ENCODE peak calls at places on chromosomes 12 and 14, in seven cellular contexts. D, A, W, X, V, O and K are unnamed samples.
A peak's percentile ranks its signal among the peaks of the same experiment; 100 is the strongest.

GRCh38 chr14:80504781-80505180 is 293.5 kb upstream of the DIO2 start:
- DNase-seq in D (no peak), A (no peak), W (no peak), X (no peak), V (no peak), O (no peak), K (no peak)

GRCh38 chr12:84642201-84642600 is 270.4 kb downstream of the SLC6A15 start:
- DNase-seq in D (no peak), A (no peak), W (no peak), X (no peak), V (no peak), O (no peak), K (no peak)

GRCh38 chr12:91630118-91630517 is 447.5 kb upstream of the DCN start:
- DNase-seq in D (no peak), A (no peak), W (no peak), X (no peak), V (no peak), O (no peak), K (no peak)

GRCh38 chr14:99769123-99769522 is 24.1 kb upstream of the EML1 start:
- DNase-seq in D (no peak), A (no peak), W (no peak), X (no peak), V (no peak), O (no peak), K (peak; percentile 26)

GRCh38 chr12:12819752-12820311 is 6.7 kb downstream of the DDX47 start:
- DNase-seq in D (no peak), A (peak; percentile 37), W (no peak), X (no peak), V (no peak), O (no peak), K (no peak)

GRCh38 chr12:97386133-97386581 is 76.4 kb upstream of the RMST start:
- DNase-seq in D (no peak), A (no peak), W (no peak), X (no peak), V (no peak), O (no peak), K (no peak)

GRCh38 chr12:40325349-40325960 is 100.7 kb downstream of the LRRK2 start:
- DNase-seq in D (no peak), A (peak; percentile 51), W (no peak), X (peak; percentile 59), V (peak; percentile 63), O (no peak), K (no peak)

GRCh38 chr14:50040401-50040775 is 76.0 kb downstream of the VCPKMT start:
- DNase-seq in D (no peak), A (peak; percentile 76), W (no peak), X (no peak), V (peak; percentile 61), O (peak; percentile 57), K (peak; percentile 79)

GRCh38 chr12:65384240-65384639 is 105.8 kb downstream of the MSRB3 start:
- DNase-seq in D (no peak), A (no peak), W (no peak), X (no peak), V (no peak), O (no peak), K (no peak)

GRCh38 chr14:68951051-68951797 is 27.9 kb downstream of the ACTN1 start:
- DNase-seq in D (peak; percentile 87), A (peak; percentile 89), W (peak; percentile 80), X (peak; percentile 85), V (no peak), O (peak; percentile 86), K (peak; percentile 80)

GRCh38 chr12:116274552-116275375 is 2.7 kb downstream of the MED13L start:
- DNase-seq in D (no peak), A (no peak), W (no peak), X (no peak), V (no peak), O (no peak), K (no peak)

GRCh38 chr12:98733667-98734350 is 88.7 kb downstream of the APAF1 start:
- DNase-seq in D (no peak), A (no peak), W (no peak), X (no peak), V (no peak), O (no peak), K (no peak)

GRCh38 chr12:32240833-32241232 is 134.2 kb downstream of the BICD1 start:
- DNase-seq in D (no peak), A (peak; percentile 26), W (no peak), X (no peak), V (no peak), O (no peak), K (no peak)

GRCh38 chr14:31560759-31561154 is 447 bp upstream of the NUBPL start:
- DNase-seq in D (no peak), A (no peak), W (no peak), X (peak; percentile 1), V (no peak), O (no peak), K (no peak)

GRCh38 chr12:79597910-79598309 is 92.9 kb downstream of the PAWR start:
- DNase-seq in D (no peak), A (no peak), W (no peak), X (no peak), V (no peak), O (no peak), K (no peak)

GRCh38 chr12:107027304-107028053 is 40.5 kb upstream of the MTERF2 start:
- DNase-seq in D (no peak), A (peak; percentile 82), W (no peak), X (peak; percentile 52), V (no peak), O (no peak), K (no peak)

GRCh38 chr14:23054000-23054811 is 3.1 kb downstream of the CDH24 start:
- DNase-seq in D (peak; percentile 40), A (no peak), W (no peak), X (no peak), V (peak; percentile 28), O (no peak), K (no peak)

GRCh38 chr12:71888521-71888920 is 49.0 kb downstream of the TBC1D15 start:
- DNase-seq in D (no peak), A (no peak), W (no peak), X (no peak), V (no peak), O (no peak), K (no peak)

GRCh38 chr14:60164404-60164716 is 838 bp downstream of the DHRS7 start:
- DNase-seq in D (no peak), A (no peak), W (no peak), X (no peak), V (no peak), O (no peak), K (no peak)

GRCh38 chr14:60164717-60165546 is at the start of gene DHRS7:
- DNase-seq in D (peak; percentile 88), A (peak; percentile 74), W (peak; percentile 90), X (peak; percentile 51), V (peak; percentile 88), O (peak; percentile 86), K (peak; percentile 89)

GRCh38 chr14:60163741-60164140 is 1.5 kb downstream of the DHRS7 start:
- DNase-seq in D (no peak), A (no peak), W (no peak), X (no peak), V (no peak), O (no peak), K (no peak)

GRCh38 chr14:60166144-60166543 is 946 bp upstream of the DHRS7 start:
- DNase-seq in D (no peak), A (no peak), W (no peak), X (no peak), V (peak; percentile 54), O (no peak), K (no peak)

GRCh38 chr14:60165547-60165876 is 314 bp upstream of the DHRS7 start:
- DNase-seq in D (no peak), A (no peak), W (no peak), X (no peak), V (peak; percentile 24), O (no peak), K (no peak)
- H3K27ac ChIP-seq in D (peak overlapping the region; percentile 88), A (peak overlapping the region; percentile 95), W (peak overlapping the region; percentile 95), X (peak overlapping the region; percentile 91), V (peak overlapping the region; percentile 69), O (peak overlapping the region; percentile 94), K (peak overlapping the region; percentile 98)

DNA sequence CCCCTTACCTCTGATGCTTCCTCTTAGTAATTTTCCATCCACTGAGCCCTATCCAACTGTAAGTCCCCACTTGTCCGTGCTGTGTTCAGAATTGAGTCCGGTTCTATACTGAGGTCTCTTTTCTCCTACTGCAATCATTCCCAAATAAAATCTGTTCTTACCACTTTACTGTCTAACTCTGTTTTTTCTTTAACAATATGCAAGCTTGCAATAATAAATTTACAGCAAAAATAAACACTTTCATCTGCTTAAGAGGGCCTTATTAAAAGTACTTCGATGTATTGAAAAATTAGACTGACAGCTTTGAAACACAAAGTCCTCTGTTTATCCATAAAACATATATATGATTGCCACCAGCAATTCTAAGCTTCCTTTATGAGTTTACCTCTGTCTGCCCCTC is 40.1 kb upstream of the G2E3 start:
- DNase-seq in D (no peak), A (no peak), W (no peak), X (no peak), V (no peak), O (no peak), K (no peak)
- TF ChIP-seq CTCF in D (no peak), A (no peak), W (no peak), X (no peak), V (no peak), O (no peak), K (no peak)

DNA sequence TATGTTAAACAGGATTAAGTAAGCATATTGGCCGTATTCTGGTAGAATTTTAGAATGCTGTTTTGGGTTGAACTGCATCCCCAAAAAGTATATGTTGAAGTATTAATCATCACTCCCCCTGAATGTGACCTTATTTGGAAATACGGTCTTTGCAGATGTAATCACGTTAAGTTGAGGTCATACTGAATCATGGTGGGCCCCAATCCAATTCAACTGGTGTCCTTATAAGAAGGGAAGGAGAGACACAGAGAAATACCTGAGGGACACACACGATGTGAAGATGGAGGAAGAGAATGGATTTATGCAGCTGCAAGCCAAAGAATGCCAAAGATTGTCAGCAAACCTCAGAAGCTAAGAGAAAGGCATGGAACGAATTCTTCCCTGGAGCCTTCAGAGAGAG is 268.6 kb downstream of the ITPR2 start:
- DNase-seq in D (no peak), A (no peak), W (no peak), X (no peak), V (no peak), O (no peak), K (no peak)
- H3K27ac ChIP-seq in D (no peak overlapping the region), A (no peak overlapping the region), W (no peak overlapping the region), X (no peak overlapping the region), V (no peak overlapping the region), O (no peak overlapping the region), K (no peak overlapping the region)

GRCh38 chr12:2693204-2693860 is 101.4 kb upstream of the FKBP4 start:
- DNase-seq in D (no peak), A (no peak), W (no peak), X (peak; percentile 8), V (peak; percentile 7), O (no peak), K (no peak)
- TF ChIP-seq CTCF in D (no peak), A (no peak), W (no peak), X (peak; percentile 31), V (no peak), O (no peak), K (no peak)